ENCODE peak calls at places on chromosomes 1 and 21, in nine cellular contexts. One of them, this sample, is unnamed. For H3K4me1, the result is how much of the 10 kb centered on the place peaks cover.

GRCh38 chr1:208065862-208066261 is 154.9 kb upstream of the CD34 start:
- DNase-seq in neural progenitor cell: no peak
- DNase-seq in heart left ventricle: no peak
- DNase-seq in H1: no peak
- DNase-seq in stomach: no peak
- DNase-seq in sigmoid colon: no peak
- DNase-seq in A673: no peak
- DNase-seq in psoas muscle: no peak
- DNase-seq in tibial artery: peak
- DNase-seq in this sample: no peak

GRCh38 chr1:247111636-247112478 is 7.7 kb upstream of the ZNF669 start:
- DNase-seq in neural progenitor cell: peak
- DNase-seq in heart left ventricle: peak
- DNase-seq in H1: no peak
- DNase-seq in stomach: peak
- DNase-seq in sigmoid colon: peak
- DNase-seq in A673: no peak
- DNase-seq in psoas muscle: peak
- DNase-seq in tibial artery: peak
- DNase-seq in this sample: peak

GRCh38 chr1:156372265-156372586 is 3.2 kb downstream of the RHBG start:
- DNase-seq in neural progenitor cell: no peak
- DNase-seq in heart left ventricle: no peak
- DNase-seq in H1: no peak
- DNase-seq in stomach: no peak
- DNase-seq in sigmoid colon: no peak
- DNase-seq in A673: no peak
- DNase-seq in psoas muscle: no peak
- DNase-seq in tibial artery: no peak
- DNase-seq in this sample: no peak

GRCh38 chr1:54335396-54336056 is 70.7 kb downstream of the SSBP3 start:
- DNase-seq in neural progenitor cell: no peak
- DNase-seq in heart left ventricle: peak
- DNase-seq in H1: no peak
- DNase-seq in stomach: peak
- DNase-seq in sigmoid colon: peak
- DNase-seq in A673: peak
- DNase-seq in psoas muscle: peak
- DNase-seq in tibial artery: peak
- DNase-seq in this sample: peak

GRCh38 chr1:31580891-31581603 is 4.7 kb downstream of the TINAGL1 start:
- DNase-seq in neural progenitor cell: no peak
- DNase-seq in heart left ventricle: no peak
- DNase-seq in H1: no peak
- DNase-seq in stomach: no peak
- DNase-seq in sigmoid colon: peak
- DNase-seq in A673: no peak
- DNase-seq in psoas muscle: no peak
- DNase-seq in tibial artery: no peak
- DNase-seq in this sample: peak

GRCh38 chr1:112040891-112041740 is 51.6 kb upstream of the KCND3 start:
- DNase-seq in neural progenitor cell: no peak
- DNase-seq in heart left ventricle: no peak
- DNase-seq in H1: no peak
- DNase-seq in stomach: no peak
- DNase-seq in sigmoid colon: no peak
- DNase-seq in A673: peak
- DNase-seq in psoas muscle: no peak
- DNase-seq in tibial artery: no peak
- DNase-seq in this sample: no peak

GRCh38 chr21:32392299-32392879 is 423 bp downstream of the URB1 start:
- DNase-seq in neural progenitor cell: peak
- DNase-seq in heart left ventricle: no peak
- DNase-seq in H1: no peak
- DNase-seq in stomach: no peak
- DNase-seq in sigmoid colon: no peak
- DNase-seq in A673: peak
- DNase-seq in psoas muscle: no peak
- DNase-seq in tibial artery: no peak
- DNase-seq in this sample: no peak

GRCh38 chr1:76010802-76011201 is 63.7 kb upstream of the ST6GALNAC3 start:
- DNase-seq in neural progenitor cell: no peak
- DNase-seq in heart left ventricle: no peak
- DNase-seq in H1: no peak
- DNase-seq in stomach: no peak
- DNase-seq in sigmoid colon: no peak
- DNase-seq in A673: no peak
- DNase-seq in psoas muscle: no peak
- DNase-seq in tibial artery: no peak
- DNase-seq in this sample: no peak

GRCh38 chr1:15808955-15809354 is 1.5 kb upstream of the UQCRHL start:
- DNase-seq in neural progenitor cell: peak
- DNase-seq in heart left ventricle: no peak
- DNase-seq in H1: no peak
- DNase-seq in stomach: no peak
- DNase-seq in sigmoid colon: no peak
- DNase-seq in A673: no peak
- DNase-seq in psoas muscle: no peak
- DNase-seq in tibial artery: no peak
- DNase-seq in this sample: peak

GRCh38 chr1:79012500-79012899 is 6.0 kb upstream of the ADGRL4 start:
- DNase-seq in neural progenitor cell: no peak
- DNase-seq in heart left ventricle: no peak
- DNase-seq in H1: no peak
- DNase-seq in stomach: no peak
- DNase-seq in sigmoid colon: no peak
- DNase-seq in A673: no peak
- DNase-seq in psoas muscle: no peak
- DNase-seq in tibial artery: no peak
- DNase-seq in this sample: no peak

GRCh38 chr1:213266983-213267772 is 216.1 kb downstream of the RPS6KC1 start:
- DNase-seq in neural progenitor cell: no peak
- DNase-seq in heart left ventricle: no peak
- DNase-seq in H1: no peak
- DNase-seq in stomach: no peak
- DNase-seq in sigmoid colon: no peak
- DNase-seq in A673: no peak
- DNase-seq in psoas muscle: no peak
- DNase-seq in tibial artery: no peak
- DNase-seq in this sample: no peak

GRCh38 chr1:205042911-205043806 is at the start of gene CNTN2:
- DNase-seq in neural progenitor cell: peak
- DNase-seq in heart left ventricle: no peak
- DNase-seq in H1: no peak
- DNase-seq in stomach: no peak
- DNase-seq in sigmoid colon: no peak
- DNase-seq in A673: no peak
- DNase-seq in psoas muscle: no peak
- DNase-seq in tibial artery: no peak
- DNase-seq in this sample: peak

GRCh38 chr1:84689514-84690396 is 506 bp downstream of the SSX2IP start:
- DNase-seq in neural progenitor cell: peak
- DNase-seq in heart left ventricle: peak
- DNase-seq in H1: no peak
- DNase-seq in stomach: peak
- DNase-seq in sigmoid colon: peak
- DNase-seq in A673: peak
- DNase-seq in psoas muscle: peak
- DNase-seq in tibial artery: peak
- DNase-seq in this sample: peak

GRCh38 chr1:53031732-53032131 is 30.3 kb upstream of the PODN start:
- DNase-seq in neural progenitor cell: no peak
- DNase-seq in heart left ventricle: no peak
- DNase-seq in H1: no peak
- DNase-seq in stomach: no peak
- DNase-seq in sigmoid colon: no peak
- DNase-seq in A673: no peak
- DNase-seq in psoas muscle: no peak
- DNase-seq in tibial artery: no peak
- DNase-seq in this sample: no peak

DNA sequence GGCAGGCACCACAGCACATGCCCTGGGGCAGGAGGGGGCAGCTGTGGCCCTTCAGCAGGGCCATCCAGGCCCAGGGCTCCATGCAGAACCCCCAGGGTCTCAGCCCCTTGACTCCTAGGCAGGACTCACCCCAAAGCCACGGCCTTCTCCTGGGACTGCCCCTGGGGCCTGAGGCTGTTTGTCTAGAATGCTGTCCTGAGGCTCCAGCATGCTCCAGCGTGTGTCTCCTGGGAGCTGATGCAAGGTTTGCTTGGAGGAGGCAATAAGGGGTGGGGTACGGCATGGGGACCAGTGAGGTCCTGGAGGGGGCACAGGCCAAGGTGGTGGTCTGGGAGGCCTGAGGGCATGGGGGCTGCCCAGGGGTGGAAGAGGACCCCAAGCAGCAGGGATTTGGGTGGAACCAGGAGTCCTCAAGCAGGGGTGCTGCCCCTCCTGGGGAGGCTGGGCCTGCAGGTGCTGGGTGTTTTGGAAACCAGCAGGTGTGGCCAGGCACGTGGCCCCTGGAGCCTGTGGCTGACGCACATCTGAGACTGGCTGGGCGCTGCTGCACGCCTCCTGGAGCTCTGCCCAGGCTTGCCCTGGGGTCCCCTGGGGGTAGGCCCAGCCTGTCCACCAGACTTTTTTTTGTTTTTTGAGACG is 7.8 kb upstream of the CALML6 start:
- DNase-seq in neural progenitor cell: no peak
- DNase-seq in heart left ventricle: peak
- DNase-seq in H1: no peak
- DNase-seq in stomach: peak
- DNase-seq in sigmoid colon: no peak
- DNase-seq in A673: no peak
- DNase-seq in psoas muscle: no peak
- DNase-seq in tibial artery: peak
- DNase-seq in this sample: no peak
- TF ChIP-seq CTCF in neural progenitor cell: no peak
- TF ChIP-seq CTCF in heart left ventricle: no peak
- TF ChIP-seq CTCF in H1: no peak
- TF ChIP-seq CTCF in stomach: no peak
- TF ChIP-seq CTCF in sigmoid colon: no peak
- TF ChIP-seq CTCF in A673: no peak
- TF ChIP-seq CTCF in psoas muscle: no peak
- TF ChIP-seq CTCF in tibial artery: no peak
- TF ChIP-seq CTCF in this sample: no peak

DNA sequence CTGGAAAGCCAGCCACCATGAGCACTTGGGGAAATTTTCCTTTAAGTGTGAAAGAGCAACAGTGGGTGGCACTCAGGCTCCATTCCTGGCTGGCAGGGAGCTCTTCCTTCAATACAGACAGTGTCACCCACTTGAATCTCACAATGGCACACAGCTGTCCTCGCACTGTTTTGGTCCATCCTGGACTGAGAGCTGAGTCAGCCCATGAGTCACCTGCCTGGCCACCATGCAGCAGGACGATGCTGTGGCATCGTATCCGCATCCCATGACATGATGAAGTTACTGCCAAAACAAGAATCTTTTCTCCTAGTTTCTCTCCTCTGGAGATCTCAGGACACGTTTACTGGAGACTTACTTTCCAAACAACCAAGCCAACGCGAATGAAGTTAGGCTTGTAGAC is 6.0 kb downstream of the TMPRSS2 start:
- DNase-seq in neural progenitor cell: no peak
- DNase-seq in heart left ventricle: no peak
- DNase-seq in H1: no peak
- DNase-seq in stomach: no peak
- DNase-seq in sigmoid colon: no peak
- DNase-seq in A673: no peak
- DNase-seq in psoas muscle: no peak
- DNase-seq in tibial artery: no peak
- DNase-seq in this sample: no peak
- H3K27ac ChIP-seq in neural progenitor cell: no peak
- H3K27ac ChIP-seq in heart left ventricle: no peak
- H3K27ac ChIP-seq in H1: no peak
- H3K27ac ChIP-seq in stomach: peak
- H3K27ac ChIP-seq in sigmoid colon: no peak
- H3K27ac ChIP-seq in A673: no peak
- H3K27ac ChIP-seq in psoas muscle: no peak
- H3K27ac ChIP-seq in tibial artery: no peak
- H3K27ac ChIP-seq in this sample: no peak

GRCh38 chr1:153780551-153780950 is 5.3 kb downstream of the SLC27A3 start:
- DNase-seq in neural progenitor cell: no peak
- DNase-seq in heart left ventricle: no peak
- DNase-seq in H1: no peak
- DNase-seq in stomach: no peak
- DNase-seq in sigmoid colon: no peak
- DNase-seq in A673: no peak
- DNase-seq in psoas muscle: no peak
- DNase-seq in tibial artery: no peak
- DNase-seq in this sample: no peak

GRCh38 chr1:153777648-153778047 is 2.4 kb downstream of the SLC27A3 start:
- DNase-seq in neural progenitor cell: no peak
- DNase-seq in heart left ventricle: peak
- DNase-seq in H1: no peak
- DNase-seq in stomach: peak
- DNase-seq in sigmoid colon: no peak
- DNase-seq in A673: no peak
- DNase-seq in psoas muscle: no peak
- DNase-seq in tibial artery: peak
- DNase-seq in this sample: no peak

GRCh38 chr1:153778824-153779519 is 3.8 kb downstream of the SLC27A3 start:
- DNase-seq in neural progenitor cell: no peak
- DNase-seq in heart left ventricle: peak
- DNase-seq in H1: no peak
- DNase-seq in stomach: no peak
- DNase-seq in sigmoid colon: no peak
- DNase-seq in A673: no peak
- DNase-seq in psoas muscle: no peak
- DNase-seq in tibial artery: no peak
- DNase-seq in this sample: no peak

GRCh38 chr1:153778051-153778823 is 3.0 kb downstream of the SLC27A3 start:
- DNase-seq in neural progenitor cell: no peak
- DNase-seq in heart left ventricle: peak
- DNase-seq in H1: no peak
- DNase-seq in stomach: no peak
- DNase-seq in sigmoid colon: no peak
- DNase-seq in A673: no peak
- DNase-seq in psoas muscle: no peak
- DNase-seq in tibial artery: no peak
- DNase-seq in this sample: no peak

GRCh38 chr1:153779781-153780541 is 4.8 kb downstream of the SLC27A3 start:
- DNase-seq in neural progenitor cell: no peak
- DNase-seq in heart left ventricle: peak
- DNase-seq in H1: no peak
- DNase-seq in stomach: peak
- DNase-seq in sigmoid colon: no peak
- DNase-seq in A673: no peak
- DNase-seq in psoas muscle: no peak
- DNase-seq in tibial artery: no peak
- DNase-seq in this sample: no peak
- H3K4me1 ChIP-seq in neural progenitor cell: under half
- H3K4me1 ChIP-seq in heart left ventricle: half or more
- H3K4me1 ChIP-seq in H1: under half
- H3K4me1 ChIP-seq in stomach: half or more
- H3K4me1 ChIP-seq in sigmoid colon: under half
- H3K4me1 ChIP-seq in A673: under half
- H3K4me1 ChIP-seq in psoas muscle: under half
- H3K4me1 ChIP-seq in tibial artery: under half
- H3K4me1 ChIP-seq in this sample: under half

DNA sequence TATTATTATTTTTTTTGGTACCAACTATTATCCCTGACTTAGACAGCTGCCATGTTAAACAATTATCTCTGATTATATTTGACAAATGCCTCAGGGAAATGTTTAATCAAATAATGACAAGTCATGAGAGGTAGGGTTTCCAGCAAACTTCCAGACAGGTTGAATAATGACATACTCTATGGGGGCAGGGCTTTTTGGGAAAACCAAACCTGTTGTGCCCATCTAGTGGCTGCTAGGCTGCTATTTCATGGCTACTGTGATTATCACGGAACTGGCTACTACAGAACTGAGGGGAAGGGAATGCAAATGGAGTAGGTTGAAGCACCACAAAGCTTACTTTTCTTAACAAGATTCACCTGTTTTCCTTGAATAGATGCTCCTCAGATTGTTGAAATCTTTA is 77.6 kb downstream of the DUSP10 start:
- DNase-seq in neural progenitor cell: peak
- DNase-seq in heart left ventricle: no peak
- DNase-seq in H1: no peak
- DNase-seq in stomach: no peak
- DNase-seq in sigmoid colon: no peak
- DNase-seq in A673: no peak
- DNase-seq in psoas muscle: no peak
- DNase-seq in tibial artery: no peak
- DNase-seq in this sample: no peak
- TF ChIP-seq CTCF in neural progenitor cell: no peak
- TF ChIP-seq CTCF in heart left ventricle: no peak
- TF ChIP-seq CTCF in H1: no peak
- TF ChIP-seq CTCF in stomach: no peak
- TF ChIP-seq CTCF in sigmoid colon: no peak
- TF ChIP-seq CTCF in A673: no peak
- TF ChIP-seq CTCF in psoas muscle: no peak
- TF ChIP-seq CTCF in tibial artery: no peak
- TF ChIP-seq CTCF in this sample: peak

This sample was measured in endodermal cell.